ENCODE peak calls at places on chromosomes 12 and 14, in six cellular contexts. One of them, this sample, is unnamed.

GRCh38 chr14:23567186-23568020 is at the start of gene AP1G2:
- DNase-seq in AG04450: no peak
- DNase-seq in upper lobe of right lung: peak
- DNase-seq in ascending aorta: peak
- DNase-seq in PC-3: peak
- DNase-seq in choroid plexus epithelial cell: peak
- DNase-seq in this sample: peak

GRCh38 chr14:76644875-76645518 is 116.3 kb upstream of the VASH1 start:
- DNase-seq in upper lobe of right lung: no peak
- DNase-seq in PC-3: peak
- DNase-seq in AG04450: no peak
- DNase-seq in ascending aorta: no peak
- DNase-seq in choroid plexus epithelial cell: peak
- DNase-seq in this sample: peak

GRCh38 chr12:25287610-25288009 is 36.9 kb upstream of the KRAS start:
- DNase-seq in PC-3: no peak
- DNase-seq in AG04450: no peak
- DNase-seq in choroid plexus epithelial cell: no peak
- DNase-seq in ascending aorta: no peak
- DNase-seq in upper lobe of right lung: no peak
- DNase-seq in this sample: no peak

GRCh38 chr14:104594310-104595046 is 10.1 kb downstream of the TMEM179 start:
- DNase-seq in choroid plexus epithelial cell: no peak
- DNase-seq in PC-3: no peak
- DNase-seq in AG04450: no peak
- DNase-seq in upper lobe of right lung: no peak
- DNase-seq in ascending aorta: no peak
- DNase-seq in this sample: no peak

GRCh38 chr14:51674294-51675002 is 22.7 kb downstream of the FRMD6 start:
- DNase-seq in AG04450: no peak
- DNase-seq in choroid plexus epithelial cell: peak
- DNase-seq in PC-3: peak
- DNase-seq in upper lobe of right lung: no peak
- DNase-seq in ascending aorta: no peak
- DNase-seq in this sample: peak

GRCh38 chr12:27911397-27911796 is 61.1 kb downstream of the PTHLH start:
- DNase-seq in ascending aorta: no peak
- DNase-seq in upper lobe of right lung: no peak
- DNase-seq in PC-3: peak
- DNase-seq in AG04450: no peak
- DNase-seq in choroid plexus epithelial cell: no peak
- DNase-seq in this sample: no peak

GRCh38 chr14:93748208-93749080 is 39.8 kb downstream of the PRIMA1 start:
- DNase-seq in upper lobe of right lung: no peak
- DNase-seq in ascending aorta: no peak
- DNase-seq in AG04450: no peak
- DNase-seq in choroid plexus epithelial cell: no peak
- DNase-seq in PC-3: no peak
- DNase-seq in this sample: no peak

GRCh38 chr12:43009307-43009706 is 419.8 kb upstream of the PRICKLE1 start:
- DNase-seq in AG04450: no peak
- DNase-seq in PC-3: no peak
- DNase-seq in ascending aorta: no peak
- DNase-seq in choroid plexus epithelial cell: peak
- DNase-seq in upper lobe of right lung: no peak
- DNase-seq in this sample: peak

GRCh38 chr14:29832042-29832441 is 95.6 kb downstream of the PRKD1 start:
- DNase-seq in upper lobe of right lung: no peak
- DNase-seq in choroid plexus epithelial cell: no peak
- DNase-seq in PC-3: no peak
- DNase-seq in ascending aorta: no peak
- DNase-seq in AG04450: no peak
- DNase-seq in this sample: no peak

GRCh38 chr12:46486588-46486987 is 114.0 kb upstream of the SLC38A2 start:
- DNase-seq in choroid plexus epithelial cell: no peak
- DNase-seq in AG04450: no peak
- DNase-seq in ascending aorta: no peak
- DNase-seq in upper lobe of right lung: no peak
- DNase-seq in PC-3: no peak
- DNase-seq in this sample: no peak

GRCh38 chr12:34598851-34599529 is 576.7 kb downstream of the ALG10 start:
- DNase-seq in upper lobe of right lung: peak
- DNase-seq in AG04450: no peak
- DNase-seq in choroid plexus epithelial cell: no peak
- DNase-seq in ascending aorta: no peak
- DNase-seq in PC-3: no peak
- DNase-seq in this sample: no peak

GRCh38 chr12:51270067-51270846 is at the start of gene SMAGP:
- DNase-seq in PC-3: peak
- DNase-seq in ascending aorta: peak
- DNase-seq in AG04450: no peak
- DNase-seq in choroid plexus epithelial cell: peak
- DNase-seq in upper lobe of right lung: peak
- DNase-seq in this sample: peak

GRCh38 chr12:124864326-124864752 is 675 bp upstream of the SCARB1 start:
- DNase-seq in AG04450: no peak
- DNase-seq in upper lobe of right lung: no peak
- DNase-seq in ascending aorta: no peak
- DNase-seq in choroid plexus epithelial cell: no peak
- DNase-seq in PC-3: no peak
- DNase-seq in this sample: no peak
- H3K4me3 ChIP-seq in AG04450: peak
- H3K4me3 ChIP-seq in upper lobe of right lung: peak
- H3K4me3 ChIP-seq in ascending aorta: peak
- H3K4me3 ChIP-seq in choroid plexus epithelial cell: peak
- H3K4me3 ChIP-seq in PC-3: peak
- H3K4me3 ChIP-seq in this sample: no peak

GRCh38 chr12:7376196-7376595 is 67.8 kb downstream of the CD163L1 start:
- DNase-seq in choroid plexus epithelial cell: peak
- DNase-seq in AG04450: peak
- DNase-seq in PC-3: peak
- DNase-seq in upper lobe of right lung: no peak
- DNase-seq in ascending aorta: no peak
- DNase-seq in this sample: peak

GRCh38 chr12:7373226-7373625 is 69.4 kb downstream of the ACSM4 start:
- DNase-seq in ascending aorta: no peak
- DNase-seq in upper lobe of right lung: no peak
- DNase-seq in choroid plexus epithelial cell: no peak
- DNase-seq in AG04450: no peak
- DNase-seq in PC-3: no peak
- DNase-seq in this sample: no peak

GRCh38 chr12:7375145-7375543 is 68.8 kb downstream of the CD163L1 start:
- DNase-seq in ascending aorta: no peak
- DNase-seq in AG04450: no peak
- DNase-seq in PC-3: peak
- DNase-seq in choroid plexus epithelial cell: no peak
- DNase-seq in upper lobe of right lung: no peak
- DNase-seq in this sample: no peak

GRCh38 chr12:7369274-7369729 is 65.4 kb downstream of the ACSM4 start:
- DNase-seq in upper lobe of right lung: no peak
- DNase-seq in choroid plexus epithelial cell: no peak
- DNase-seq in ascending aorta: no peak
- DNase-seq in PC-3: peak
- DNase-seq in AG04450: no peak
- DNase-seq in this sample: peak

GRCh38 chr12:7374423-7375144 is 69.4 kb downstream of the CD163L1 start:
- DNase-seq in AG04450: no peak
- DNase-seq in ascending aorta: no peak
- DNase-seq in PC-3: peak
- DNase-seq in upper lobe of right lung: peak
- DNase-seq in choroid plexus epithelial cell: peak
- DNase-seq in this sample: peak
- TF ChIP-seq CTCF in AG04450: peak
- TF ChIP-seq CTCF in ascending aorta: no peak
- TF ChIP-seq CTCF in PC-3: peak
- TF ChIP-seq CTCF in upper lobe of right lung: peak
- TF ChIP-seq CTCF in choroid plexus epithelial cell: peak
- TF ChIP-seq CTCF in this sample: peak

GRCh38 chr12:32559434-32559833 is 119.7 kb upstream of the DNM1L start:
- DNase-seq in choroid plexus epithelial cell: peak
- DNase-seq in AG04450: no peak
- DNase-seq in upper lobe of right lung: no peak
- DNase-seq in ascending aorta: no peak
- DNase-seq in PC-3: no peak
- DNase-seq in this sample: no peak
- H3K4me3 ChIP-seq in choroid plexus epithelial cell: no peak
- H3K4me3 ChIP-seq in AG04450: no peak
- H3K4me3 ChIP-seq in upper lobe of right lung: peak
- H3K4me3 ChIP-seq in ascending aorta: peak
- H3K4me3 ChIP-seq in PC-3: no peak
- H3K4me3 ChIP-seq in this sample: no peak

DNA sequence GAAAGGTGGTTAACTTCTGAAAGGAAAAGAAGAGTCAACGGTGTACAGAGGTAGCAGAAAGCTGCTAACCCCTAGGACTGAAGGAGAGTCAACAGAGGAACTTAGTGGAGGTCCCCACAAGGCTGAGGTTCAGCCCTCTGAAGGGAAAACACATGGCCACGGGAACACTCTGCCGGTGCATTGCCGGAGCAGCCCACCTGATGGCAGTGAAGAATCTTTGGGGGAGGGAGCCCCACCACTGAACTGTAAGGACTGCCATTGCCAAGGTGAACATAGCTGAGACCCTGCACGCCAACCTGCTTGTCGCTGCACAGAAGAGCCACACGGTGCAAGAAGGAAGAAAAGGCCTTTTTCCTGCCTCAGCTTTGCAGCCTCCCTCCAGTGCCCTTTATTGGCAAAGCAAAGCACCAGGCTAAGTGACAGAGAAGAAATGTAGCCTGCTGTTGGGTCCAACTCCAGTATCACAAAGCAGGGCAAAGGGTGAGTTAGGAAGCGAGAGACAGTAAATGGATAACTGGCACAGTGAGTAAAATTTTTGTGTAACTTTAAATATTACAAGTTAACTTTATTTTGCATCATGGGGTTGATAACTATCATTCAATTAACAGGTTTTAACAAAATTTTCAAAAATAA is 76.9 kb downstream of the LIN52 start:
- DNase-seq in AG04450: no peak
- DNase-seq in choroid plexus epithelial cell: no peak
- DNase-seq in PC-3: no peak
- DNase-seq in ascending aorta: no peak
- DNase-seq in upper lobe of right lung: no peak
- DNase-seq in this sample: no peak
- TF ChIP-seq CTCF in AG04450: no peak
- TF ChIP-seq CTCF in choroid plexus epithelial cell: no peak
- TF ChIP-seq CTCF in PC-3: no peak
- TF ChIP-seq CTCF in ascending aorta: no peak
- TF ChIP-seq CTCF in upper lobe of right lung: no peak
- TF ChIP-seq CTCF in this sample: no peak

GRCh38 chr12:75414671-75415070 is 23.8 kb downstream of the GLIPR1L2 start:
- DNase-seq in choroid plexus epithelial cell: no peak
- DNase-seq in AG04450: no peak
- DNase-seq in upper lobe of right lung: no peak
- DNase-seq in PC-3: no peak
- DNase-seq in ascending aorta: no peak
- DNase-seq in this sample: no peak
- H3K4me3 ChIP-seq in choroid plexus epithelial cell: no peak
- H3K4me3 ChIP-seq in AG04450: no peak
- H3K4me3 ChIP-seq in upper lobe of right lung: no peak
- H3K4me3 ChIP-seq in PC-3: no peak
- H3K4me3 ChIP-seq in ascending aorta: no peak
- H3K4me3 ChIP-seq in this sample: no peak

GRCh38 chr14:90191585-90191984 is 64.8 kb upstream of the PSMC1 start:
- DNase-seq in choroid plexus epithelial cell: no peak
- DNase-seq in upper lobe of right lung: no peak
- DNase-seq in AG04450: no peak
- DNase-seq in PC-3: no peak
- DNase-seq in ascending aorta: no peak
- DNase-seq in this sample: no peak

GRCh38 chr14:90191154-90191553 is 65.2 kb upstream of the PSMC1 start:
- DNase-seq in choroid plexus epithelial cell: no peak
- DNase-seq in ascending aorta: no peak
- DNase-seq in AG04450: no peak
- DNase-seq in upper lobe of right lung: no peak
- DNase-seq in PC-3: no peak
- DNase-seq in this sample: no peak

GRCh38 chr14:90198541-90198940 is 57.8 kb upstream of the PSMC1 start:
- DNase-seq in AG04450: no peak
- DNase-seq in upper lobe of right lung: no peak
- DNase-seq in choroid plexus epithelial cell: no peak
- DNase-seq in ascending aorta: no peak
- DNase-seq in PC-3: no peak
- DNase-seq in this sample: no peak

GRCh38 chr14:90194706-90195105 is 61.6 kb upstream of the PSMC1 start:
- DNase-seq in upper lobe of right lung: no peak
- DNase-seq in AG04450: no peak
- DNase-seq in PC-3: peak
- DNase-seq in ascending aorta: no peak
- DNase-seq in choroid plexus epithelial cell: no peak
- DNase-seq in this sample: no peak

GRCh38 chr14:90193925-90194324 is 62.4 kb upstream of the PSMC1 start:
- DNase-seq in AG04450: no peak
- DNase-seq in PC-3: no peak
- DNase-seq in ascending aorta: peak
- DNase-seq in upper lobe of right lung: no peak
- DNase-seq in choroid plexus epithelial cell: peak
- DNase-seq in this sample: peak
- TF ChIP-seq CTCF in AG04450: peak
- TF ChIP-seq CTCF in PC-3: peak
- TF ChIP-seq CTCF in ascending aorta: no peak
- TF ChIP-seq CTCF in upper lobe of right lung: peak
- TF ChIP-seq CTCF in choroid plexus epithelial cell: peak
- TF ChIP-seq CTCF in this sample: peak

GRCh38 chr12:92105110-92105509 is 40.5 kb downstream of the BTG1 start:
- DNase-seq in choroid plexus epithelial cell: no peak
- DNase-seq in upper lobe of right lung: no peak
- DNase-seq in ascending aorta: no peak
- DNase-seq in AG04450: no peak
- DNase-seq in PC-3: no peak
- DNase-seq in this sample: no peak
- H3K4me3 ChIP-seq in choroid plexus epithelial cell: no peak
- H3K4me3 ChIP-seq in upper lobe of right lung: no peak
- H3K4me3 ChIP-seq in ascending aorta: no peak
- H3K4me3 ChIP-seq in AG04450: no peak
- H3K4me3 ChIP-seq in PC-3: no peak
- H3K4me3 ChIP-seq in this sample: no peak

DNA sequence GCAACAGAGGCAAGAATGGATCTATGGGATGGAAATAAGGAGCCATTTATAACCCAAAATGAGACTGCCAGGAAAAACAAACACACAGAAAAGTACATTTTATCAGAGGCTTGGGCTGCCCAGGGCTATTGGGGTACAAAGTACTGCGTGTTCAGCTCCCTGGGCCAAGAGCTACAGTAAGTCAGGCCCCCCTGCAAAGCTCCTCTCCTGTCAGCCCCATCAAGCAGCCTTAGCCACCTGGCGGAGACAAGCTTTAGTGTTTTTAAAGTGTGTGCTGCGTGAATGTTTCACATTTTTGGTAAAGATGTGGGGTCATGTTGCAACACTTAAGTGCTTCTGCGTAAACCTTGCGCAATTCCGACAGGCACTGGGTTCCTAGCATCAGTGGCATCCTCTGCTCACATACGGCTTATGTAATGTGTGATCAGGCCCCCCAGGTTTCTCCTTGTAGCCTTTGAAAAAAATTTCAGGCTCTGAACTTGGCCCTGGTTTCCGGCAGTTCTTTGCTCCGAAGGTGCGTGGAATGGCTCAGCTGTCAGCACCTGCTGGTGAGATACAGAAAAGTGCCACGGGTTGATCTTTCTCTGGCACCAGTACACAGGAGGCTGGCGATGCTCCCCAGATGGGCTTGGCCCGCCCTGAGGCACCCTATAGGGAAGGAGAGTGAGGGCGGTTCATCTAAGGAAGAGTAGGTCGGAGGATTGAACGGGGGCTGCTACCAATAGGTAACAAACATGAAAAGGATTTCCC is 198.7 kb upstream of the EEA1 start:
- DNase-seq in choroid plexus epithelial cell: peak
- DNase-seq in ascending aorta: peak
- DNase-seq in PC-3: no peak
- DNase-seq in upper lobe of right lung: peak
- DNase-seq in AG04450: peak
- DNase-seq in this sample: peak
- TF ChIP-seq CTCF in choroid plexus epithelial cell: peak
- TF ChIP-seq CTCF in ascending aorta: peak
- TF ChIP-seq CTCF in PC-3: no peak
- TF ChIP-seq CTCF in upper lobe of right lung: peak
- TF ChIP-seq CTCF in AG04450: peak
- TF ChIP-seq CTCF in this sample: peak